ENCODE peak calls at places on chromosomes 6 and 20, in four cellular contexts. M, R, B and V are unnamed samples.

GRCh38 chr6:52612336-52613096 is 35.7 kb upstream of the TRAM2 start:
- DNase-seq in R (peak), M (no peak), B (no peak), V (no peak)

GRCh38 chr6:25889877-25890853 is 16.1 kb upstream of the SLC17A3 start:
- DNase-seq in B (no peak), M (no peak), R (peak), V (no peak)

GRCh38 chr20:59948828-59949720 is 8.9 kb downstream of the FAM217B start:
- DNase-seq in R (no peak), M (no peak), B (peak), V (no peak)

GRCh38 chr20:46070215-46070910 is 19.4 kb downstream of the NCOA5 start:
- DNase-seq in M (no peak), B (no peak), R (peak), V (no peak)

GRCh38 chr6:54252916-54253315 is 55.3 kb upstream of the TINAG start:
- DNase-seq in R (no peak), B (no peak), M (no peak), V (no peak)

GRCh38 chr20:19907326-19908056 is 109.7 kb upstream of the NAA20 start:
- DNase-seq in B (no peak), R (no peak), M (no peak), V (peak)

GRCh38 chr6:88142299-88142668 is 23.9 kb downstream of the CNR1 start:
- DNase-seq in R (no peak), M (no peak), B (no peak), V (no peak)

GRCh38 chr6:134599079-134599478 is 281.2 kb upstream of the SGK1 start:
- DNase-seq in M (no peak), R (no peak), B (no peak), V (no peak)

GRCh38 chr6:22240025-22240424 is 56.8 kb downstream of the PRL start:
- DNase-seq in R (no peak), M (no peak), B (no peak), V (no peak)

GRCh38 chr6:139349464-139350020 is 24.9 kb downstream of the CITED2 start:
- DNase-seq in R (no peak), M (no peak), B (no peak), V (no peak)

GRCh38 chr6:55822005-55822404 is 53.4 kb downstream of the BMP5 start:
- DNase-seq in M (no peak), R (no peak), B (no peak), V (no peak)

GRCh38 chr6:47209632-47210031 is 100.1 kb downstream of the TNFRSF21 start:
- DNase-seq in R (peak), M (no peak), B (no peak), V (no peak)

GRCh38 chr6:155694429-155694795 is 238.8 kb upstream of the NOX3 start:
- DNase-seq in M (no peak), B (no peak), R (no peak), V (no peak)

GRCh38 chr6:129191275-129191674 is 308.3 kb downstream of the LAMA2 start:
- DNase-seq in R (no peak), M (no peak), B (no peak), V (no peak)

GRCh38 chr6:122754191-122754731 is 25.3 kb upstream of the FABP7 start:
- DNase-seq in B (no peak), M (no peak), R (no peak), V (no peak)